ENCODE peak calls at places on chromosomes 16 and 17, in eight cellular contexts. J, W, H, X, L, R, Q and E are unnamed samples.

GRCh38 chr17:13792314-13792713 is 190.6 kb upstream of the HS3ST3A1 start:
- DNase-seq in J (no peak), W (peak), H (no peak), X (no peak), L (no peak), R (no peak), Q (peak), E (no peak)

GRCh38 chr17:30982855-30983254 is 12.0 kb downstream of the RNF135 start:
- DNase-seq in J (no peak), W (no peak), H (no peak), X (no peak), L (no peak), R (no peak), Q (no peak), E (no peak)

GRCh38 chr16:19396555-19397011 is 21.1 kb upstream of the TMC5 start:
- DNase-seq in J (peak), W (no peak), H (no peak), X (no peak), L (no peak), R (peak), Q (no peak), E (peak)

GRCh38 chr17:1474402-1475189 is 17.9 kb downstream of the MYO1C start:
- DNase-seq in J (no peak), W (no peak), H (no peak), X (no peak), L (no peak), R (no peak), Q (no peak), E (no peak)

GRCh38 chr16:75256059-75256870 is 4.8 kb upstream of the BCAR1 start:
- DNase-seq in J (no peak), W (no peak), H (no peak), X (peak), L (no peak), R (no peak), Q (peak), E (peak)

GRCh38 chr17:78993241-78993956 is 13.7 kb upstream of the LGALS3BP start:
- DNase-seq in J (peak), W (peak), H (peak), X (peak), L (peak), R (no peak), Q (peak), E (peak)

GRCh38 chr17:65305778-65306177 is 168.6 kb downstream of the RGS9 start:
- DNase-seq in J (no peak), W (no peak), H (no peak), X (no peak), L (no peak), R (no peak), Q (no peak), E (no peak)

GRCh38 chr17:61401280-61402072 is 1.8 kb downstream of the TBX2 start:
- DNase-seq in J (no peak), W (no peak), H (no peak), X (peak), L (no peak), R (no peak), Q (peak), E (no peak)

GRCh38 chr16:1350691-1351090 is 987 bp downstream of the TSR3 start:
- DNase-seq in J (no peak), W (no peak), H (no peak), X (no peak), L (no peak), R (no peak), Q (no peak), E (no peak)

GRCh38 chr16:67661101-67661661 is 421 bp downstream of the PARD6A start:
- DNase-seq in J (peak), W (peak), H (no peak), X (no peak), L (no peak), R (no peak), Q (peak), E (no peak)

GRCh38 chr16:86630471-86630870 is 52.1 kb downstream of the FOXL1 start:
- DNase-seq in J (no peak), W (peak), H (no peak), X (no peak), L (no peak), R (no peak), Q (no peak), E (no peak)

GRCh38 chr17:7438050-7438614 is 1.2 kb upstream of the FGF11 start:
- DNase-seq in J (peak), W (no peak), H (no peak), X (peak), L (peak), R (peak), Q (no peak), E (peak)

GRCh38 chr17:28760987-28761562 is 17.3 kb downstream of the TRAF4 start:
- DNase-seq in J (peak), W (peak), H (no peak), X (peak), L (no peak), R (peak), Q (peak), E (peak)

GRCh38 chr16:75203106-75203505 is 3.9 kb downstream of the CTRB2 start:
- DNase-seq in J (no peak), W (no peak), H (no peak), X (no peak), L (no peak), R (no peak), Q (no peak), E (peak)

GRCh38 chr16:31708348-31708747 is 165.3 kb upstream of the ZNF267 start:
- DNase-seq in J (no peak), W (no peak), H (no peak), X (no peak), L (no peak), R (no peak), Q (no peak), E (no peak)

GRCh38 chr17:79320331-79320730 is 245.7 kb downstream of the ENGASE start:
- DNase-seq in J (no peak), W (no peak), H (no peak), X (no peak), L (no peak), R (no peak), Q (no peak), E (no peak)

GRCh38 chr16:1308036-1308976 is 1.1 kb upstream of the UBE2I start:
- DNase-seq in J (peak), W (peak), H (no peak), X (peak), L (no peak), R (no peak), Q (peak), E (no peak)

GRCh38 chr16:66459878-66460277 is 32.8 kb downstream of the BEAN1 start:
- DNase-seq in J (no peak), W (no peak), H (no peak), X (no peak), L (no peak), R (no peak), Q (no peak), E (peak)

GRCh38 chr16:87581867-87582220 is 20.5 kb upstream of the JPH3 start:
- DNase-seq in J (peak), W (peak), H (peak), X (peak), L (no peak), R (peak), Q (peak), E (no peak)

GRCh38 chr16:17416461-17417221 is 54.1 kb downstream of the XYLT1 start:
- DNase-seq in J (no peak), W (peak), H (no peak), X (no peak), L (peak), R (peak), Q (no peak), E (no peak)

GRCh38 chr17:28049071-28049470 is 6.6 kb downstream of the NLK start:
- DNase-seq in J (no peak), W (no peak), H (no peak), X (no peak), L (no peak), R (no peak), Q (no peak), E (no peak)

GRCh38 chr16:57190136-57190535 is 4.0 kb downstream of the RSPRY1 start:
- DNase-seq in J (no peak), W (no peak), H (no peak), X (no peak), L (no peak), R (no peak), Q (peak), E (no peak)

GRCh38 chr16:55949518-55949917 is 74.3 kb upstream of the CES5A start:
- DNase-seq in J (peak), W (peak), H (no peak), X (no peak), L (no peak), R (no peak), Q (peak), E (no peak)

GRCh38 chr16:8866118-8866883 is 2.5 kb downstream of the CARHSP1 start:
- DNase-seq in J (no peak), W (peak), H (no peak), X (peak), L (no peak), R (no peak), Q (no peak), E (no peak)

GRCh38 chr16:50121278-50121677 is 31.8 kb upstream of the TENT4B start:
- DNase-seq in J (no peak), W (no peak), H (no peak), X (no peak), L (no peak), R (no peak), Q (no peak), E (no peak)

GRCh38 chr17:72110953-72111339 is 9.9 kb upstream of the SOX9 start:
- DNase-seq in J (no peak), W (no peak), H (no peak), X (no peak), L (no peak), R (no peak), Q (no peak), E (no peak)

GRCh38 chr16:47574091-47575054 is 113.2 kb downstream of the PHKB start:
- DNase-seq in J (peak), W (peak), H (no peak), X (no peak), L (no peak), R (no peak), Q (peak), E (no peak)

GRCh38 chr17:57135748-57136342 is 50.8 kb downstream of the AKAP1 start:
- DNase-seq in J (no peak), W (no peak), H (no peak), X (no peak), L (no peak), R (no peak), Q (no peak), E (no peak)

GRCh38 chr17:79466562-79467350 is 144.1 kb downstream of the RBFOX3 start:
- DNase-seq in J (no peak), W (no peak), H (no peak), X (no peak), L (no peak), R (no peak), Q (no peak), E (no peak)

GRCh38 chr16:73202176-73202729 is 154.3 kb upstream of the ZFHX3 start:
- DNase-seq in J (no peak), W (peak), H (no peak), X (no peak), L (no peak), R (no peak), Q (peak), E (no peak)

GRCh38 chr17:27333410-27333980 is 39.6 kb downstream of the WSB1 start:
- DNase-seq in J (no peak), W (no peak), H (no peak), X (no peak), L (no peak), R (no peak), Q (no peak), E (peak)

GRCh38 chr17:64403881-64404460 is 13.3 kb upstream of the PECAM1 start:
- DNase-seq in J (no peak), W (no peak), H (no peak), X (no peak), L (no peak), R (no peak), Q (no peak), E (no peak)

GRCh38 chr16:29806096-29806579 is at the start of gene MAZ:
- DNase-seq in J (peak), W (peak), H (no peak), X (peak), L (no peak), R (no peak), Q (peak), E (no peak)

GRCh38 chr17:78272181-78272913 is 40.9 kb downstream of the TMEM235 start:
- DNase-seq in J (peak), W (peak), H (peak), X (no peak), L (peak), R (peak), Q (no peak), E (peak)

GRCh38 chr17:37488009-37488604 is 1.6 kb upstream of the DUSP14 start:
- DNase-seq in J (peak), W (peak), H (no peak), X (no peak), L (no peak), R (peak), Q (peak), E (no peak)